ENCODE peak calls at places on chromosome 14, in five cellular contexts. One of them, this sample, is unnamed.

GRCh38 chr14:100568164-100568997 is 18.8 kb downstream of the BEGAIN start:
- DNase-seq in GM10248: no peak
- DNase-seq in putamen: no peak
- DNase-seq in brain microvascular endothelial cell: no peak
- DNase-seq in fibroblast of the conjunctiva: no peak
- DNase-seq in this sample: no peak

GRCh38 chr14:77027538-77028383 is 747 bp downstream of the IRF2BPL start:
- DNase-seq in GM10248: peak
- DNase-seq in putamen: peak
- DNase-seq in brain microvascular endothelial cell: peak
- DNase-seq in fibroblast of the conjunctiva: no peak
- DNase-seq in this sample: no peak

GRCh38 chr14:52117433-52117832 is 48.6 kb upstream of the NID2 start:
- DNase-seq in GM10248: no peak
- DNase-seq in putamen: no peak
- DNase-seq in brain microvascular endothelial cell: peak
- DNase-seq in fibroblast of the conjunctiva: no peak
- DNase-seq in this sample: no peak

GRCh38 chr14:65850429-65851145 is 438.1 kb downstream of the FUT8 start:
- DNase-seq in GM10248: no peak
- DNase-seq in putamen: no peak
- DNase-seq in brain microvascular endothelial cell: no peak
- DNase-seq in fibroblast of the conjunctiva: no peak
- DNase-seq in this sample: no peak

GRCh38 chr14:72763892-72764291 is 130.0 kb downstream of the DPF3 start:
- DNase-seq in GM10248: no peak
- DNase-seq in putamen: no peak
- DNase-seq in brain microvascular endothelial cell: no peak
- DNase-seq in fibroblast of the conjunctiva: no peak
- DNase-seq in this sample: no peak

GRCh38 chr14:104094056-104094708 is 8.7 kb downstream of the ASPG start:
- DNase-seq in GM10248: no peak
- DNase-seq in putamen: no peak
- DNase-seq in brain microvascular endothelial cell: no peak
- DNase-seq in fibroblast of the conjunctiva: no peak
- DNase-seq in this sample: no peak

GRCh38 chr14:99757331-99758070 is 35.7 kb upstream of the EML1 start:
- DNase-seq in GM10248: no peak
- DNase-seq in putamen: no peak
- DNase-seq in brain microvascular endothelial cell: peak
- DNase-seq in fibroblast of the conjunctiva: peak
- DNase-seq in this sample: peak

GRCh38 chr14:104976198-104977007 is 1.8 kb downstream of the AHNAK2 start:
- DNase-seq in GM10248: peak
- DNase-seq in putamen: peak
- DNase-seq in brain microvascular endothelial cell: peak
- DNase-seq in fibroblast of the conjunctiva: peak
- DNase-seq in this sample: no peak

GRCh38 chr14:65103150-65103760 is 938 bp upstream of the MAX start:
- DNase-seq in GM10248: no peak
- DNase-seq in putamen: no peak
- DNase-seq in brain microvascular endothelial cell: peak
- DNase-seq in fibroblast of the conjunctiva: no peak
- DNase-seq in this sample: no peak

GRCh38 chr14:106268013-106268727 is 741.8 kb downstream of the TMEM121 start:
- DNase-seq in GM10248: peak
- DNase-seq in putamen: no peak
- DNase-seq in brain microvascular endothelial cell: no peak
- DNase-seq in fibroblast of the conjunctiva: no peak
- DNase-seq in this sample: no peak